ENCODE peak calls at places on chromosomes 6 and 20, in six cellular contexts. One of them, this sample, is unnamed.

GRCh38 chr6:169763308-169763707 is 11.9 kb downstream of the ERMARD start:
- DNase-seq in mucosa of descending colon: no peak
- DNase-seq in stimulated activated CD4-positive, alpha-beta T cell treated with anti-CD3 and anti-CD28 coated beads, Interleukin-4, amount 100 ng/mL, for 4 hours: no peak
- DNase-seq in heart right ventricle: peak
- DNase-seq in AG08396: no peak
- DNase-seq in suprapubic skin: no peak
- DNase-seq in this sample: no peak

GRCh38 chr6:1917628-1918371 is 308.1 kb downstream of the FOXC1 start:
- DNase-seq in mucosa of descending colon: no peak
- DNase-seq in stimulated activated CD4-positive, alpha-beta T cell treated with anti-CD3 and anti-CD28 coated beads, Interleukin-4, amount 100 ng/mL, for 4 hours: peak
- DNase-seq in heart right ventricle: no peak
- DNase-seq in AG08396: peak
- DNase-seq in suprapubic skin: no peak
- DNase-seq in this sample: no peak

GRCh38 chr6:2225422-2226392 is 19.7 kb downstream of the GMDS start:
- DNase-seq in mucosa of descending colon: no peak
- DNase-seq in stimulated activated CD4-positive, alpha-beta T cell treated with anti-CD3 and anti-CD28 coated beads, Interleukin-4, amount 100 ng/mL, for 4 hours: no peak
- DNase-seq in heart right ventricle: no peak
- DNase-seq in AG08396: no peak
- DNase-seq in suprapubic skin: no peak
- DNase-seq in this sample: no peak

GRCh38 chr20:61688411-61688810 is 377.3 kb downstream of the TAF4 start:
- DNase-seq in mucosa of descending colon: peak
- DNase-seq in stimulated activated CD4-positive, alpha-beta T cell treated with anti-CD3 and anti-CD28 coated beads, Interleukin-4, amount 100 ng/mL, for 4 hours: no peak
- DNase-seq in heart right ventricle: no peak
- DNase-seq in AG08396: no peak
- DNase-seq in suprapubic skin: no peak
- DNase-seq in this sample: no peak

GRCh38 chr6:118580585-118581419 is 32.7 kb downstream of the PLN start:
- DNase-seq in mucosa of descending colon: no peak
- DNase-seq in stimulated activated CD4-positive, alpha-beta T cell treated with anti-CD3 and anti-CD28 coated beads, Interleukin-4, amount 100 ng/mL, for 4 hours: no peak
- DNase-seq in heart right ventricle: no peak
- DNase-seq in AG08396: peak
- DNase-seq in suprapubic skin: no peak
- DNase-seq in this sample: no peak

GRCh38 chr6:158431036-158431435 is 118.8 kb downstream of the TULP4 start:
- DNase-seq in mucosa of descending colon: no peak
- DNase-seq in stimulated activated CD4-positive, alpha-beta T cell treated with anti-CD3 and anti-CD28 coated beads, Interleukin-4, amount 100 ng/mL, for 4 hours: no peak
- DNase-seq in heart right ventricle: no peak
- DNase-seq in AG08396: no peak
- DNase-seq in suprapubic skin: no peak
- DNase-seq in this sample: no peak

GRCh38 chr6:91081452-91082067 is 494.7 kb upstream of the MAP3K7 start:
- DNase-seq in mucosa of descending colon: no peak
- DNase-seq in stimulated activated CD4-positive, alpha-beta T cell treated with anti-CD3 and anti-CD28 coated beads, Interleukin-4, amount 100 ng/mL, for 4 hours: no peak
- DNase-seq in heart right ventricle: no peak
- DNase-seq in AG08396: peak
- DNase-seq in suprapubic skin: no peak
- DNase-seq in this sample: no peak

GRCh38 chr6:167972193-167972592 is 25.3 kb upstream of the KIF25 start:
- DNase-seq in mucosa of descending colon: no peak
- DNase-seq in stimulated activated CD4-positive, alpha-beta T cell treated with anti-CD3 and anti-CD28 coated beads, Interleukin-4, amount 100 ng/mL, for 4 hours: no peak
- DNase-seq in heart right ventricle: no peak
- DNase-seq in AG08396: no peak
- DNase-seq in suprapubic skin: no peak
- DNase-seq in this sample: no peak

GRCh38 chr6:10343320-10343719 is 71.6 kb downstream of the TFAP2A start:
- DNase-seq in mucosa of descending colon: no peak
- DNase-seq in stimulated activated CD4-positive, alpha-beta T cell treated with anti-CD3 and anti-CD28 coated beads, Interleukin-4, amount 100 ng/mL, for 4 hours: no peak
- DNase-seq in heart right ventricle: no peak
- DNase-seq in AG08396: no peak
- DNase-seq in suprapubic skin: no peak
- DNase-seq in this sample: no peak

GRCh38 chr20:44435630-44436335 is 39.9 kb upstream of the TTPAL start:
- DNase-seq in mucosa of descending colon: no peak
- DNase-seq in stimulated activated CD4-positive, alpha-beta T cell treated with anti-CD3 and anti-CD28 coated beads, Interleukin-4, amount 100 ng/mL, for 4 hours: no peak
- DNase-seq in heart right ventricle: no peak
- DNase-seq in AG08396: no peak
- DNase-seq in suprapubic skin: no peak
- DNase-seq in this sample: no peak

GRCh38 chr6:53294611-53295010 is 54.1 kb downstream of the ELOVL5 start:
- DNase-seq in mucosa of descending colon: no peak
- DNase-seq in stimulated activated CD4-positive, alpha-beta T cell treated with anti-CD3 and anti-CD28 coated beads, Interleukin-4, amount 100 ng/mL, for 4 hours: no peak
- DNase-seq in heart right ventricle: no peak
- DNase-seq in AG08396: no peak
- DNase-seq in suprapubic skin: no peak
- DNase-seq in this sample: no peak

GRCh38 chr6:46688117-46688965 is 656 bp downstream of the TDRD6 start:
- DNase-seq in mucosa of descending colon: peak
- DNase-seq in stimulated activated CD4-positive, alpha-beta T cell treated with anti-CD3 and anti-CD28 coated beads, Interleukin-4, amount 100 ng/mL, for 4 hours: no peak
- DNase-seq in heart right ventricle: no peak
- DNase-seq in AG08396: no peak
- DNase-seq in suprapubic skin: no peak
- DNase-seq in this sample: no peak

GRCh38 chr6:38713812-38714211 is 1.3 kb upstream of the DNAH8 start:
- DNase-seq in mucosa of descending colon: peak
- DNase-seq in stimulated activated CD4-positive, alpha-beta T cell treated with anti-CD3 and anti-CD28 coated beads, Interleukin-4, amount 100 ng/mL, for 4 hours: peak
- DNase-seq in heart right ventricle: no peak
- DNase-seq in AG08396: no peak
- DNase-seq in suprapubic skin: no peak
- DNase-seq in this sample: peak

GRCh38 chr6:160971151-160971550 is 20.4 kb upstream of the MAP3K4 start:
- DNase-seq in mucosa of descending colon: no peak
- DNase-seq in stimulated activated CD4-positive, alpha-beta T cell treated with anti-CD3 and anti-CD28 coated beads, Interleukin-4, amount 100 ng/mL, for 4 hours: no peak
- DNase-seq in heart right ventricle: no peak
- DNase-seq in AG08396: no peak
- DNase-seq in suprapubic skin: no peak
- DNase-seq in this sample: no peak

GRCh38 chr6:90109141-90109540 is 187.5 kb downstream of the BACH2 start:
- DNase-seq in mucosa of descending colon: no peak
- DNase-seq in stimulated activated CD4-positive, alpha-beta T cell treated with anti-CD3 and anti-CD28 coated beads, Interleukin-4, amount 100 ng/mL, for 4 hours: no peak
- DNase-seq in heart right ventricle: no peak
- DNase-seq in AG08396: no peak
- DNase-seq in suprapubic skin: no peak
- DNase-seq in this sample: peak

GRCh38 chr20:37697314-37697713 is 3.5 kb downstream of the CTNNBL1 start:
- DNase-seq in mucosa of descending colon: no peak
- DNase-seq in stimulated activated CD4-positive, alpha-beta T cell treated with anti-CD3 and anti-CD28 coated beads, Interleukin-4, amount 100 ng/mL, for 4 hours: no peak
- DNase-seq in heart right ventricle: no peak
- DNase-seq in AG08396: no peak
- DNase-seq in suprapubic skin: no peak
- DNase-seq in this sample: no peak

GRCh38 chr6:80674669-80675068 is 568.2 kb downstream of the BCKDHB start:
- DNase-seq in mucosa of descending colon: no peak
- DNase-seq in stimulated activated CD4-positive, alpha-beta T cell treated with anti-CD3 and anti-CD28 coated beads, Interleukin-4, amount 100 ng/mL, for 4 hours: no peak
- DNase-seq in heart right ventricle: no peak
- DNase-seq in AG08396: no peak
- DNase-seq in suprapubic skin: no peak
- DNase-seq in this sample: no peak

GRCh38 chr6:150883521-150883920 is 18.0 kb downstream of the MTHFD1L start:
- DNase-seq in mucosa of descending colon: no peak
- DNase-seq in stimulated activated CD4-positive, alpha-beta T cell treated with anti-CD3 and anti-CD28 coated beads, Interleukin-4, amount 100 ng/mL, for 4 hours: no peak
- DNase-seq in heart right ventricle: no peak
- DNase-seq in AG08396: no peak
- DNase-seq in suprapubic skin: no peak
- DNase-seq in this sample: no peak

GRCh38 chr6:112691289-112691688 is 344.2 kb downstream of the RFPL4B start:
- DNase-seq in mucosa of descending colon: no peak
- DNase-seq in stimulated activated CD4-positive, alpha-beta T cell treated with anti-CD3 and anti-CD28 coated beads, Interleukin-4, amount 100 ng/mL, for 4 hours: no peak
- DNase-seq in heart right ventricle: no peak
- DNase-seq in AG08396: peak
- DNase-seq in suprapubic skin: no peak
- DNase-seq in this sample: no peak

GRCh38 chr6:167934426-167934864 is 63.0 kb upstream of the KIF25 start:
- DNase-seq in mucosa of descending colon: no peak
- DNase-seq in stimulated activated CD4-positive, alpha-beta T cell treated with anti-CD3 and anti-CD28 coated beads, Interleukin-4, amount 100 ng/mL, for 4 hours: no peak
- DNase-seq in heart right ventricle: no peak
- DNase-seq in AG08396: no peak
- DNase-seq in suprapubic skin: no peak
- DNase-seq in this sample: no peak

GRCh38 chr6:37615564-37616340 is 81.9 kb downstream of the MDGA1 start:
- DNase-seq in mucosa of descending colon: no peak
- DNase-seq in stimulated activated CD4-positive, alpha-beta T cell treated with anti-CD3 and anti-CD28 coated beads, Interleukin-4, amount 100 ng/mL, for 4 hours: no peak
- DNase-seq in heart right ventricle: no peak
- DNase-seq in AG08396: no peak
- DNase-seq in suprapubic skin: no peak
- DNase-seq in this sample: no peak

GRCh38 chr20:62050166-62051120 is 15.2 kb downstream of the TAF4 start:
- DNase-seq in mucosa of descending colon: no peak
- DNase-seq in stimulated activated CD4-positive, alpha-beta T cell treated with anti-CD3 and anti-CD28 coated beads, Interleukin-4, amount 100 ng/mL, for 4 hours: no peak
- DNase-seq in heart right ventricle: no peak
- DNase-seq in AG08396: no peak
- DNase-seq in suprapubic skin: peak
- DNase-seq in this sample: peak

GRCh38 chr6:56246941-56247653 is at the start of gene COL21A1:
- DNase-seq in mucosa of descending colon: peak
- DNase-seq in stimulated activated CD4-positive, alpha-beta T cell treated with anti-CD3 and anti-CD28 coated beads, Interleukin-4, amount 100 ng/mL, for 4 hours: no peak
- DNase-seq in heart right ventricle: peak
- DNase-seq in AG08396: no peak
- DNase-seq in suprapubic skin: peak
- DNase-seq in this sample: peak

GRCh38 chr6:127914240-127914639 is 13.4 kb upstream of the THEMIS start:
- DNase-seq in mucosa of descending colon: no peak
- DNase-seq in stimulated activated CD4-positive, alpha-beta T cell treated with anti-CD3 and anti-CD28 coated beads, Interleukin-4, amount 100 ng/mL, for 4 hours: no peak
- DNase-seq in heart right ventricle: no peak
- DNase-seq in AG08396: no peak
- DNase-seq in suprapubic skin: no peak
- DNase-seq in this sample: no peak

GRCh38 chr20:16710781-16711180 is 19.0 kb upstream of the SNRPB2 start:
- DNase-seq in mucosa of descending colon: no peak
- DNase-seq in stimulated activated CD4-positive, alpha-beta T cell treated with anti-CD3 and anti-CD28 coated beads, Interleukin-4, amount 100 ng/mL, for 4 hours: no peak
- DNase-seq in heart right ventricle: no peak
- DNase-seq in AG08396: no peak
- DNase-seq in suprapubic skin: no peak
- DNase-seq in this sample: no peak

GRCh38 chr6:146785001-146785585 is 186.3 kb downstream of the ADGB start:
- DNase-seq in mucosa of descending colon: no peak
- DNase-seq in stimulated activated CD4-positive, alpha-beta T cell treated with anti-CD3 and anti-CD28 coated beads, Interleukin-4, amount 100 ng/mL, for 4 hours: no peak
- DNase-seq in heart right ventricle: no peak
- DNase-seq in AG08396: peak
- DNase-seq in suprapubic skin: no peak
- DNase-seq in this sample: no peak

GRCh38 chr6:11592289-11592906 is 54.8 kb downstream of the TMEM170B start:
- DNase-seq in mucosa of descending colon: no peak
- DNase-seq in stimulated activated CD4-positive, alpha-beta T cell treated with anti-CD3 and anti-CD28 coated beads, Interleukin-4, amount 100 ng/mL, for 4 hours: no peak
- DNase-seq in heart right ventricle: no peak
- DNase-seq in AG08396: no peak
- DNase-seq in suprapubic skin: no peak
- DNase-seq in this sample: no peak

GRCh38 chr6:43006251-43006650 is 7.5 kb downstream of the MEA1 start:
- DNase-seq in mucosa of descending colon: no peak
- DNase-seq in stimulated activated CD4-positive, alpha-beta T cell treated with anti-CD3 and anti-CD28 coated beads, Interleukin-4, amount 100 ng/mL, for 4 hours: no peak
- DNase-seq in heart right ventricle: no peak
- DNase-seq in AG08396: no peak
- DNase-seq in suprapubic skin: no peak
- DNase-seq in this sample: no peak

GRCh38 chr6:15023448-15023847 is 222.4 kb upstream of the JARID2 start:
- DNase-seq in mucosa of descending colon: no peak
- DNase-seq in stimulated activated CD4-positive, alpha-beta T cell treated with anti-CD3 and anti-CD28 coated beads, Interleukin-4, amount 100 ng/mL, for 4 hours: peak
- DNase-seq in heart right ventricle: no peak
- DNase-seq in AG08396: no peak
- DNase-seq in suprapubic skin: no peak
- DNase-seq in this sample: no peak

GRCh38 chr20:32742322-32743236 is 688 bp downstream of the COMMD7 start:
- DNase-seq in mucosa of descending colon: no peak
- DNase-seq in stimulated activated CD4-positive, alpha-beta T cell treated with anti-CD3 and anti-CD28 coated beads, Interleukin-4, amount 100 ng/mL, for 4 hours: no peak
- DNase-seq in heart right ventricle: peak
- DNase-seq in AG08396: no peak
- DNase-seq in suprapubic skin: no peak
- DNase-seq in this sample: peak

GRCh38 chr6:41732601-41733348 is 2.6 kb downstream of the TFEB start:
- DNase-seq in mucosa of descending colon: peak
- DNase-seq in stimulated activated CD4-positive, alpha-beta T cell treated with anti-CD3 and anti-CD28 coated beads, Interleukin-4, amount 100 ng/mL, for 4 hours: peak
- DNase-seq in heart right ventricle: no peak
- DNase-seq in AG08396: no peak
- DNase-seq in suprapubic skin: no peak
- DNase-seq in this sample: peak

GRCh38 chr6:148713896-148714295 is 32.9 kb upstream of the UST start:
- DNase-seq in mucosa of descending colon: no peak
- DNase-seq in stimulated activated CD4-positive, alpha-beta T cell treated with anti-CD3 and anti-CD28 coated beads, Interleukin-4, amount 100 ng/mL, for 4 hours: no peak
- DNase-seq in heart right ventricle: no peak
- DNase-seq in AG08396: no peak
- DNase-seq in suprapubic skin: no peak
- DNase-seq in this sample: no peak

GRCh38 chr6:47922391-47922790 is 140.6 kb downstream of the OPN5 start:
- DNase-seq in mucosa of descending colon: no peak
- DNase-seq in stimulated activated CD4-positive, alpha-beta T cell treated with anti-CD3 and anti-CD28 coated beads, Interleukin-4, amount 100 ng/mL, for 4 hours: no peak
- DNase-seq in heart right ventricle: no peak
- DNase-seq in AG08396: no peak
- DNase-seq in suprapubic skin: no peak
- DNase-seq in this sample: no peak

GRCh38 chr6:158439255-158439654 is 120.6 kb upstream of the TMEM181 start:
- DNase-seq in mucosa of descending colon: no peak
- DNase-seq in stimulated activated CD4-positive, alpha-beta T cell treated with anti-CD3 and anti-CD28 coated beads, Interleukin-4, amount 100 ng/mL, for 4 hours: no peak
- DNase-seq in heart right ventricle: no peak
- DNase-seq in AG08396: no peak
- DNase-seq in suprapubic skin: no peak
- DNase-seq in this sample: no peak

This sample was measured in Peyer's patch.